ENCODE peak calls at places on chromosomes 13 and 19, in ten cellular contexts. T is WTC11, I is upper lobe of left lung, F is OCI-LY7, Y is neural crest cell, B is heart right ventricle, J is tibial artery, V is IMR-90, E is mucosa of descending colon, C is heart left ventricle. D is an unnamed sample.

GRCh38 chr13:109773276-109773675 is 13.1 kb downstream of the IRS2 start:
- DNase-seq in C (no peak), F (no peak), V (no peak), Y (no peak), I (no peak), T (no peak), E (no peak), B (no peak), J (no peak), D (no peak)

GRCh38 chr13:20171364-20171763 is 10.5 kb upstream of the GJA3 start:
- DNase-seq in V (no peak), F (no peak), T (no peak), C (no peak), J (no peak), I (no peak), E (no peak), B (no peak), Y (no peak), D (no peak)

GRCh38 chr13:98563071-98563470 is 13.8 kb downstream of the STK24 start:
- DNase-seq in T (no peak), V (no peak), C (no peak), J (no peak), I (no peak), Y (no peak), B (no peak), E (no peak), F (peak), D (no peak)

GRCh38 chr19:11191273-11191755 is 6.0 kb downstream of the KANK2 start:
- DNase-seq in Y (no peak), B (peak), J (peak), I (peak), C (peak), F (peak), E (peak), T (peak), V (peak), D (no peak)

GRCh38 chr13:113655358-113656014 is 2.5 kb downstream of the ATP4B start:
- DNase-seq in J (no peak), E (no peak), Y (no peak), T (peak), B (no peak), V (no peak), F (no peak), C (peak), I (peak), D (no peak)

GRCh38 chr19:18841400-18841799 is 9.6 kb downstream of the UPF1 start:
- DNase-seq in V (no peak), E (no peak), J (no peak), F (no peak), C (no peak), T (no peak), I (no peak), Y (no peak), B (no peak), D (no peak)

GRCh38 chr13:113445791-113446487 is 7.3 kb downstream of the ADPRHL1 start:
- DNase-seq in F (peak), E (no peak), I (no peak), B (no peak), J (no peak), T (no peak), C (no peak), Y (no peak), V (no peak), D (no peak)

GRCh38 chr13:30763786-30764440 is 28.6 kb downstream of the ALOX5AP start:
- DNase-seq in V (peak), J (no peak), E (no peak), B (no peak), I (no peak), C (no peak), T (no peak), F (no peak), Y (no peak), D (no peak)

GRCh38 chr13:77891041-77891440 is 27.6 kb downstream of the EDNRB start:
- DNase-seq in I (no peak), T (no peak), V (no peak), C (no peak), Y (no peak), F (no peak), B (no peak), J (no peak), E (no peak), D (no peak)

GRCh38 chr13:71577127-71577526 is 289.9 kb downstream of the DACH1 start:
- DNase-seq in V (no peak), Y (no peak), F (no peak), J (no peak), E (no peak), C (no peak), I (no peak), B (no peak), T (no peak), D (no peak)

GRCh38 chr13:43596924-43597598 is 189.7 kb downstream of the ENOX1 start:
- DNase-seq in E (no peak), V (no peak), I (no peak), Y (no peak), T (no peak), C (no peak), F (no peak), B (no peak), J (no peak), D (no peak)

GRCh38 chr19:56076413-56076998 is 44.6 kb downstream of the ZNF787 start:
- DNase-seq in T (peak), V (peak), F (peak), C (no peak), B (peak), E (peak), J (peak), Y (peak), I (peak), D (peak)

GRCh38 chr19:44212250-44212864 is at the start of gene ZNF227:
- DNase-seq in J (peak), E (peak), F (peak), B (peak), T (peak), Y (peak), I (peak), C (peak), V (peak), D (peak)

GRCh38 chr19:5563941-5564612 is 3.7 kb downstream of the TINCR start:
- DNase-seq in J (no peak), F (no peak), T (no peak), I (no peak), V (peak), B (no peak), E (no peak), Y (no peak), C (no peak), D (no peak)

GRCh38 chr19:5751709-5752108 is 31.3 kb downstream of the CATSPERD start:
- DNase-seq in F (no peak), V (no peak), I (no peak), J (no peak), E (no peak), T (no peak), Y (no peak), C (no peak), B (no peak), D (no peak)

GRCh38 chr19:8363803-8364771 is at the start of gene ANGPTL4:
- DNase-seq in V (peak), I (peak), C (peak), B (peak), E (peak), J (peak), Y (peak), F (no peak), T (peak), D (peak)

GRCh38 chr13:84431646-84432045 is 549.4 kb upstream of the SLITRK1 start:
- DNase-seq in V (peak), F (no peak), T (no peak), I (no peak), C (no peak), J (no peak), B (no peak), E (no peak), Y (no peak), D (no peak)

GRCh38 chr13:84430015-84430414 is 547.7 kb upstream of the SLITRK1 start:
- DNase-seq in J (no peak), Y (no peak), F (no peak), C (no peak), E (no peak), I (no peak), T (no peak), V (peak), B (no peak), D (no peak)

GRCh38 chr13:84430441-84430840 is 548.2 kb upstream of the SLITRK1 start:
- DNase-seq in Y (no peak), F (no peak), J (no peak), V (peak), T (no peak), E (no peak), I (no peak), B (no peak), C (no peak), D (no peak)

GRCh38 chr13:84433024-84433423 is 550.8 kb upstream of the SLITRK1 start:
- DNase-seq in B (no peak), E (no peak), T (no peak), I (no peak), C (no peak), V (peak), J (no peak), F (no peak), Y (no peak), D (no peak)
- TF ChIP-seq CTCF in B (no peak), E (no peak), T (no peak), I (no peak), C (no peak), V (no peak), J (no peak), F (no peak), Y (no peak), D (no peak)

GRCh38 chr13:29481603-29482002 is 113.9 kb downstream of the SLC7A1 start:
- DNase-seq in T (no peak), F (no peak), J (no peak), V (no peak), I (no peak), Y (no peak), C (no peak), E (no peak), B (no peak), D (no peak)

GRCh38 chr13:29482504-29482903 is 113.0 kb downstream of the SLC7A1 start:
- DNase-seq in F (no peak), I (no peak), Y (no peak), V (no peak), B (no peak), C (no peak), J (no peak), T (no peak), E (no peak), D (no peak)

GRCh38 chr13:29483211-29483610 is 112.3 kb downstream of the SLC7A1 start:
- DNase-seq in V (no peak), E (no peak), B (peak), J (no peak), C (no peak), I (peak), T (no peak), Y (no peak), F (no peak), D (no peak)

GRCh38 chr13:29484796-29485195 is 110.7 kb downstream of the SLC7A1 start:
- DNase-seq in E (no peak), I (no peak), B (no peak), V (no peak), T (no peak), C (no peak), F (no peak), J (no peak), Y (no peak), D (no peak)

GRCh38 chr13:29484236-29484635 is 111.3 kb downstream of the SLC7A1 start:
- DNase-seq in Y (no peak), F (peak), T (no peak), C (no peak), I (no peak), E (no peak), J (no peak), B (no peak), V (no peak), D (no peak)
- TF ChIP-seq CTCF in Y (no peak), F (no peak), T (no peak), C (no peak), I (no peak), E (no peak), J (no peak), B (no peak), V (no peak), D (no peak)

GRCh38 chr19:51742736-51743288 is 8.9 kb downstream of the FPR1 start:
- DNase-seq in F (no peak), V (no peak), C (no peak), E (no peak), Y (no peak), I (no peak), T (no peak), J (no peak), B (no peak), D (no peak)
- TF ChIP-seq CTCF in F (no peak), V (no peak), C (no peak), E (no peak), Y (no peak), I (no peak), T (no peak), J (no peak), B (no peak), D (no peak)

GRCh38 chr19:51810228-51810627 is 15.3 kb downstream of the FPR3 start:
- DNase-seq in E (no peak), T (no peak), I (no peak), B (no peak), Y (no peak), C (peak), J (no peak), V (no peak), F (no peak), D (no peak)
- TF ChIP-seq CTCF in E (no peak), T (no peak), I (no peak), B (peak), Y (no peak), C (peak), J (no peak), V (no peak), F (no peak), D (no peak)

DNA sequence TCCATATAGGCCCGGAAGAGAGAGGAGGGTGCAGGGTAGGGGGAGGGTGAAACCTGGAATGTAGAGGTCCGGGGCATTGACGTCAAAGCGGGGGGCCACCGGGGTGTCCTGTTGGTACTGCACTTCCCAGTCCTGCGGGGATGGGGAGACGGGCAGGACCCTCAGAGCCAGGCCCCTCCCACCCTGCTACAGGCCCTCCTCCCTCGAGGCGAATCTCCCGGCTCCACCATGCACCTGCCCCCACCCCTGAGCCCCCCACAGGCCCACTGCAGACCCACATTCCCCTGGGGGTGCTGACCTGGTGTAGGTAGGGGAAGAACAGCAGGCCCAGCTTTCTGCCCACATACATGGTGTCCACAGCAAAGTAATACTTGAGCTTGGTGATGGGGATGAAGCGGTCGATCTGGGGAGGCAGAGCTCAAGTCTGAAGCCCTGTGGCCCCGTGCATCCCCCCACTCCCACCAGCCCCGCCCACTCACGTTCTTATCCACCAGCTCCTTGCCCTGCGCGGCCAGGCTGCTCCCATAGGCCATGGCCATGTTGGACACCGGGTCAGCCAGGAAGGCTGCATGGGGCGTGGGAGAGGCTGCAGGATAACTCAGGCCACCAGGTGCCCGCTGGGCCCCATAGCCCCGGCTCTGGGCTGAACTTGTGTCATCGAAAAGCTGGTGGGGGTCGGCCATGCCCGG is 5.0 kb downstream of the C19orf33 start:
- DNase-seq in B (no peak), Y (no peak), I (no peak), J (no peak), C (no peak), F (no peak), T (no peak), E (no peak), V (no peak), D (no peak)
- TF ChIP-seq CTCF in B (no peak), Y (no peak), I (no peak), J (no peak), C (no peak), F (no peak), T (no peak), E (no peak), V (no peak), D (no peak)

GRCh38 chr13:74796126-74796643 is 662.0 kb upstream of the KLF12 start:
- DNase-seq in B (no peak), C (no peak), J (no peak), V (no peak), E (no peak), T (peak), F (no peak), I (no peak), Y (no peak), D (no peak)

GRCh38 chr13:74794147-74794546 is 659.9 kb upstream of the KLF12 start:
- DNase-seq in C (no peak), T (no peak), I (no peak), V (no peak), Y (no peak), E (no peak), F (no peak), J (no peak), B (no peak), D (no peak)

GRCh38 chr13:74795526-74795925 is 661.3 kb upstream of the KLF12 start:
- DNase-seq in E (no peak), B (no peak), T (no peak), C (no peak), I (no peak), V (no peak), Y (no peak), J (no peak), F (no peak), D (no peak)

DNA sequence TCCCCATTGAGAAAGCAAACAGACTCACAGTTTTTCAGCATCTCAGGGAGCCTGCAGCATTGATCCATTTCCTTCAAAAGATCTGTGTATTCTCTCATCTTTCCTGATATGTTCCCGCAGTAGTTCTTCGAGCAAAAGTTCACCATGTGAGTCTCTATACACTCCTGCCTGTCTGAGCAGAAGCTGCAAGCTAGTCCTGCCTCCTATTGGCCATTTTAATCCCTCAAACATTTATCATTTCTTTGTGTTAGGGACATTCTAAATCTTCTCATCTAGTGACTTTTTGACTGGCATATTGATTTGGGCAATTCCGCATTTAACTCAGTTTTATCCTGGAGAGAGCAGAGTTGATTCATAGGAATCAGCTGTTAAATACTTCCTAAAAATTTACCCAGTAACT is 660.4 kb upstream of the KLF12 start:
- DNase-seq in J (no peak), F (no peak), B (no peak), Y (no peak), E (no peak), I (no peak), C (no peak), V (no peak), T (no peak), D (no peak)
- TF ChIP-seq CTCF in J (no peak), F (no peak), B (peak), Y (no peak), E (no peak), I (no peak), C (no peak), V (peak), T (no peak), D (no peak)

GRCh38 chr13:45928843-45929242 is 77.3 kb upstream of the SIAH3 start:
- DNase-seq in C (no peak), V (no peak), T (no peak), E (no peak), Y (no peak), J (no peak), B (no peak), F (no peak), I (no peak), D (no peak)

GRCh38 chr13:45928196-45928595 is 76.6 kb upstream of the SIAH3 start:
- DNase-seq in F (no peak), V (no peak), Y (no peak), I (no peak), B (no peak), J (no peak), C (no peak), T (no peak), E (no peak), D (no peak)

GRCh38 chr13:45921337-45921736 is 69.8 kb upstream of the SIAH3 start:
- DNase-seq in I (no peak), E (no peak), B (no peak), C (no peak), V (no peak), F (no peak), J (no peak), Y (no peak), T (no peak), D (no peak)

DNA sequence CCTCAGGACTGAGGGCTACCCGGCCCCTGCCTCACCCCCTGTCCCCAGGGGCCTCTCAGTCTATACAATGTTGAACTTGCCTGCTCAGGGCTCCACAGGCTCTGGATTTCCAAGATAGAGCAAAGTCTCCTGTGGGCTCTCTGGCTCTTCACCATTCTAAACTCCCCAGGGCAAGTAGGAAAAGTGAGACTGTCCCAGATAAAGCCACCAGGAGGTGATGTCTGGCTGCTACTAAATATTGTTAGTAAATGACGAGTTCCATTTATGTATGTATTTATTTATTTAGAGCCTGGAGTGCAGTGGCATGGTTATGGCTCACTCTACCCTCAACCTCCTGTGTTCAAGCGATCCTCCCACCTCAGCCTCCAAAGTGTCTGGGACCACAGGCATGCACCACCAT is 73.6 kb upstream of the SIAH3 start:
- DNase-seq in T (no peak), Y (no peak), F (no peak), B (no peak), I (no peak), C (no peak), E (no peak), V (no peak), J (no peak), D (no peak)
- TF ChIP-seq CTCF in T (no peak), Y (no peak), F (peak), B (no peak), I (no peak), C (no peak), E (no peak), V (peak), J (no peak), D (no peak)

DNA sequence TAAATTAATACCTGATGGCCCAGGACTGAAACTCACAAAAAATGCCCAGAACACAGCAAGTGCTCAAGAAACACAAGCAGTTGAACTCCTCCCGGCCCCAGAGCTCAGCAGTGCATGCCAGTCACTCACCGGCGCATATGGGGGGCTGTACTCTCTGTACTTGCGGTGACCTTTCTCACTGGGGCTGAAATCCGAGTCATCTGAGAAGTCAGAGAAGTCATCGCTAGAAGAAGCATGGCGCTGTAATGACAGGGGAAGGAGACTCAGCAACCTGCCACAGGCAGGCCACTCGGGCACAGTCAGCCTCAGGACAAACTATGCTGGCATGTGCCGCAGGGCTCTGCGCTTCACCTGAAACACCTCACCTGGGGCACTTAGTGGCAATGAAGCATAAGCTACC is 19.7 kb downstream of the ZC3H4 start:
- DNase-seq in V (no peak), T (no peak), F (no peak), B (no peak), Y (no peak), C (no peak), J (no peak), E (no peak), I (no peak), D (no peak)
- TF ChIP-seq CTCF in V (no peak), T (no peak), F (no peak), B (no peak), Y (no peak), C (no peak), J (no peak), E (no peak), I (no peak), D (no peak)

GRCh38 chr19:13038306-13039210 is 43.3 kb downstream of the NFIX start:
- DNase-seq in C (no peak), J (no peak), I (no peak), E (no peak), V (no peak), T (no peak), B (no peak), Y (no peak), F (no peak), D (no peak)
- TF ChIP-seq CTCF in C (no peak), J (no peak), I (no peak), E (no peak), V (no peak), T (no peak), B (no peak), Y (no peak), F (peak), D (no peak)